ENCODE peak calls at places on chromosomes 3 and 15, in six cellular contexts. Y is MM.1S, O is brain microvascular endothelial cell, D is epithelial cell of esophagus, U is foreskin fibroblast, T is kidney. R is an unnamed sample.

GRCh38 chr3:196995646-196996355 is 27.2 kb upstream of the PIGZ start:
- DNase-seq in Y (no peak), O (no peak), D (no peak), U (no peak), T (peak), R (no peak)

GRCh38 chr15:80234883-80235282 is 17.1 kb downstream of the CTXND1 start:
- DNase-seq in Y (peak), O (no peak), D (peak), U (no peak), T (no peak), R (no peak)

GRCh38 chr3:42052132-42052866 is 38.9 kb upstream of the TRAK1 start:
- DNase-seq in Y (no peak), O (peak), D (peak), U (peak), T (no peak), R (no peak)

GRCh38 chr3:23183731-23184130 is 19.4 kb upstream of the UBE2E2 start:
- DNase-seq in Y (peak), O (peak), D (peak), U (peak), T (no peak), R (no peak)

GRCh38 chr3:176293277-176293676 is 904.0 kb downstream of the TBL1XR1 start:
- DNase-seq in Y (no peak), O (no peak), D (no peak), U (peak), T (no peak), R (no peak)

GRCh38 chr3:135556184-135556583 is 409.3 kb upstream of the PPP2R3A start:
- DNase-seq in Y (no peak), O (no peak), D (no peak), U (peak), T (no peak), R (no peak)

GRCh38 chr3:161500057-161500836 is 3.6 kb downstream of the OTOL1 start:
- DNase-seq in Y (no peak), O (no peak), D (peak), U (no peak), T (no peak), R (no peak)

GRCh38 chr3:32602206-32602605 is 31.5 kb upstream of the DYNC1LI1 start:
- DNase-seq in Y (no peak), O (no peak), D (no peak), U (no peak), T (no peak), R (no peak)

GRCh38 chr15:36688310-36689102 is 109.1 kb downstream of the CDIN1 start:
- DNase-seq in Y (no peak), O (peak), D (peak), U (peak), T (no peak), R (no peak)

GRCh38 chr15:100926971-100927756 is 8.0 kb downstream of the LRRK1 start:
- DNase-seq in Y (no peak), O (no peak), D (no peak), U (no peak), T (no peak), R (no peak)

GRCh38 chr3:14947105-14947885 is at the start of gene NR2C2:
- DNase-seq in Y (peak), O (peak), D (peak), U (peak), T (peak), R (peak)

GRCh38 chr15:56149071-56149470 is 94.6 kb downstream of the RFX7 start:
- DNase-seq in Y (no peak), O (no peak), D (peak), U (no peak), T (no peak), R (no peak)

GRCh38 chr15:50145451-50145872 is 26.4 kb upstream of the ATP8B4 start:
- DNase-seq in Y (peak), O (peak), D (peak), U (peak), T (no peak), R (peak)

GRCh38 chr3:44434834-44435510 is 42.5 kb downstream of the ZNF445 start:
- DNase-seq in Y (no peak), O (no peak), D (no peak), U (no peak), T (no peak), R (no peak)

GRCh38 chr3:193829781-193830180 is 236.8 kb downstream of the OPA1 start:
- DNase-seq in Y (no peak), O (peak), D (peak), U (peak), T (no peak), R (no peak)

GRCh38 chr3:31476209-31476608 is 56.5 kb upstream of the STT3B start:
- DNase-seq in Y (no peak), O (no peak), D (no peak), U (no peak), T (no peak), R (no peak)

GRCh38 chr15:27133244-27133643 is 162.3 kb downstream of the GABRG3 start:
- DNase-seq in Y (no peak), O (no peak), D (no peak), U (no peak), T (no peak), R (no peak)

GRCh38 chr3:109569121-109569520 is 231.8 kb upstream of the DPPA4 start:
- DNase-seq in Y (no peak), O (no peak), D (no peak), U (no peak), T (no peak), R (no peak)

GRCh38 chr3:190319660-190320059 is 2.6 kb downstream of the CLDN1 start:
- DNase-seq in Y (no peak), O (no peak), D (peak), U (no peak), T (no peak), R (no peak)

GRCh38 chr3:39515681-39516441 is 48.4 kb downstream of the MOBP start:
- DNase-seq in Y (no peak), O (no peak), D (no peak), U (no peak), T (no peak), R (no peak)

GRCh38 chr3:134319894-134320293 is 54.4 kb downstream of the AMOTL2 start:
- DNase-seq in Y (no peak), O (no peak), D (no peak), U (no peak), T (no peak), R (no peak)

GRCh38 chr3:13711911-13712650 is 163.2 kb downstream of the FBLN2 start:
- DNase-seq in Y (no peak), O (no peak), D (no peak), U (no peak), T (no peak), R (no peak)

GRCh38 chr3:140898340-140899180 is 43.1 kb upstream of the SLC25A36 start:
- DNase-seq in Y (peak), O (peak), D (peak), U (peak), T (no peak), R (peak)

GRCh38 chr3:141370065-141370533 is 1.8 kb downstream of the ZBTB38 start:
- DNase-seq in Y (peak), O (peak), D (peak), U (peak), T (no peak), R (no peak)

GRCh38 chr3:124261301-124261700 is 269.4 kb upstream of the ROPN1 start:
- DNase-seq in Y (no peak), O (no peak), D (peak), U (no peak), T (no peak), R (no peak)

GRCh38 chr3:20648921-20649381 is 462.9 kb upstream of the SGO1 start:
- DNase-seq in Y (no peak), O (peak), D (no peak), U (peak), T (no peak), R (peak)

GRCh38 chr3:30188713-30189112 is 417.7 kb upstream of the TGFBR2 start:
- DNase-seq in Y (no peak), O (peak), D (peak), U (no peak), T (no peak), R (no peak)

DNA sequence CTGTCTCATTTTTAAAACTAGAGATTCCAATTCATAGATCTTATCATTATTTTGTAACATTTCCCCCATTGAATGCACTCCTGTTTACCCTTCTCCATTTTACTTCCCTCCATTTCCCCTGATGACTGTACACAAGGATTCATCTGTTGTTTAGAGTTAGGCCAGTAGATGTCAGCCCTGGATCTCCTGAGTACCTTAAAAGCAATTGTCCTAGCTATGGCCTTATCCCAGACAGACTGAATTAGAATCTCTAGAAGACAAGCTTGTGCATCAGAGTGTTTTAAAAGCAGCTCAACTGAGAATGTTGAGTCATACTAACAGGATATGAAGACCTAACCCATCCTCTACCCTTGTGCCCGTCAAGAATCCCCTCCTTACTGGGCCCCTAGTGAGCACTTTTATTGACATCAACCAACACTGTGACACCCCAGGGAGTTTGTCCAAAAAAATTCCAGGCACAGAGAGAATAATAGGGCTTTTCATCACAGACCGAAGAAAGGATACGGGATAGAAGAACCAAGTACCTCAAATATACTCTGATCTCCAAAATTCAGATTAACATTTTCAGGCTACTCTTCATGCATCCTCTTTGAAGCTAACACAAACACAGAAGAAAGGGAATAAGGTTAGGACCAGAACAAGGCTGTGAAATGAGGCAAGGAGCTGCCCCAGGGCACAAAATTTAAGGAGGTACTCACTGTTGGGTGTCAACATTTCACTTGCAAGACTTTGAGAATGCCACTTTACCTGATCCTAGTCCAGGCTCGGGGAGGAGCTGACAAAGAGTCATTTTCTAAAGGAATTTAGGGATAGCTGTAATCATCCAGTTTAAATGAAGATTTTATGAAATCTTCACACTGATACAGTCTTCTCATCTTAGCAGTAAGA is 17.1 kb downstream of the ZBED2 start:
- DNase-seq in Y (peak), O (peak), D (peak), U (peak), T (no peak), R (peak)
- TF ChIP-seq CTCF in Y (peak), O (peak), D (peak), U (peak), T (peak), R (peak)

DNA sequence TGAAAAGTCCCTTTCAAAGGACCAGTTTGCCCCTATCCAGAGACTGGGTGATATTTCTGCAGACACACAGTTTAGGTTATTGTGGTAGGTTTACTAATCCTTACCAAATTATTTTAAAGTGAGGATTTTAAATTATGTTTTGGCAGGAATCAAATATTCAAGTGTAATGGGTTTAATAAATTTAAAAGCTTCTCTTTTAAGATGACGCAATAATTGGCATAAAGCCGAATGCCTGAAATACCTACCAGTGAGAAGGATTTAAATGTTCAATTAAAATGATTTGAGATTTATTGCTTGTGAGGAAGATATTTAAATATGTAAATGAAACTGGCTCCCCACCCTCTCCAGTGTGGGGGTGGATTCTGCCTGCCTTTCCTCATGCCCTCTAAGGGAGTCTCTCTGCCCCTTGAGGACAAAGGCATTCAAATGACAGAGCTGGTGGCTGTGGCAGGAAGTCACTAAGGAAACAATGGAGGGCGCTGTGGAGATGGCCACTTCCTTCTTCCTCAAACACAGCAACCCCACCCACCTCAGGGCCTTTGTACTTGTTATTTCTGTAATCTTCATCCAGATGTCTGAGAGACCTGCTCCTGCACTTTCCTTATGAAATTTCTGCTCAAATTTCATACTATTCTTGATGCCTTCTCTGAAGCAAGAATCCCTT is 131.7 kb downstream of the TNIK start:
- DNase-seq in Y (no peak), O (no peak), D (peak), U (no peak), T (peak), R (no peak)
- TF ChIP-seq CTCF in Y (peak), O (peak), D (no peak), U (no peak), T (no peak), R (peak)

DNA sequence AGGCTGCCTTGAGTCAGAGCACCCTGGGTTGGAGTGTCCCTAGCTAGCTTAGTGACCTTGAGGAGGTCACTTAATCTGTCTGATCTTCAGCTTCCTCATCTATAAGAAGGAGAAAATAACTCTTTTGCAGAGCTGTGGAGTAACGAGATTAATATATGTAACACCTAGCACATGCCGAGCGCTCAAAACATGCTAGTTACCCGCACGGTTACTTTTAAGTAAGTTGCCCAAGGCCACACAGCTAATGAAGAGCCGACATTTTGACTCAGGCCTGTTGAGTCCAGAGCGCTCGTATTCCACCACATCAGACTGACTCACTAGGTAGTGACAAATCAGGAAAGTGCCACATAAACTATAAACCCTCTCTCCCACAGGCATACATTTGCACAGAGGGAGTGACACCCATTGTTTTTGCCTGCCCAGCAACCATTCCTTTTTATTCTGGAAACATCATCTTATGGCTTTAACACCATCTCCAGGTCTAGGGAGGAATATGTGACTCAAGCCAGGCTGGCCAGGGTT is 42.4 kb downstream of the BHLHE40 start:
- DNase-seq in Y (no peak), O (peak), D (peak), U (peak), T (no peak), R (no peak)
- TF ChIP-seq CTCF in Y (no peak), O (no peak), D (no peak), U (no peak), T (no peak), R (no peak)

DNA sequence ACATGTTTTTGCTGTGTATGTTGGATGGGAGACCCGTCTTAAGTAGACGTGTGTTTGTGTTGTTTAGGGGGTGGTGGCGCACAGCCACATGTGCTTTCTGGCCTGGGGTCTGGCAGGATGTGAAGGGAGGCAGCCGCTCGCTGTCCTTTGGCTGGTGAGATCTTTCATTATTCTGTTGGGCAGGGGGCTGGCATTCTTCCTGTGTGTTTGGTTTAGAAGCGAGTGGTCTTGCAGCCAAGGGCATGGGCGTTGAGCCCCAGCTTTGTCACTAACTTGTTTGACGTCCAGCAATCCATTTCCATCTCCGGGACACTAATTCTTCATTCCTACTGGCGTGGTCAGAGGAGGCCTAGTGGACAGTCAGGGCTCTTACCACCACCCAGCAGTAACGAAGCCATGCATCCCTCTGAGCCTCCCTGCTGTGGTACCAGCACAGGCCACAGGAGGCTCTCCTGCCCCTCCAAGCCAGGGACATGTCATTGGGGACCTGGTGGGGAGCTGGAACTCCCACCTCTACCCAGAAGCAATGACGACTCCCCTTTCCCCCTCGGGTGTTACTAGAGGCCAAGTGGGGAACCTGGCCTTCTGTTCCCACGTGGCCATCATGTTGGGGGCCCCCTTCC is 10.7 kb downstream of the THSD4 start:
- DNase-seq in Y (no peak), O (peak), D (no peak), U (no peak), T (no peak), R (no peak)
- TF ChIP-seq CTCF in Y (peak), O (peak), D (peak), U (peak), T (no peak), R (no peak)

GRCh38 chr3:102741105-102741504 is 306.3 kb downstream of the ZPLD1 start:
- DNase-seq in Y (no peak), O (no peak), D (peak), U (no peak), T (no peak), R (no peak)
- TF ChIP-seq CTCF in Y (no peak), O (no peak), D (peak), U (no peak), T (no peak), R (no peak)

GRCh38 chr3:143950810-143951209 is 20.8 kb upstream of the DIPK2A start:
- DNase-seq in Y (no peak), O (no peak), D (no peak), U (no peak), T (no peak), R (no peak)

GRCh38 chr3:143952569-143953069 is 19.0 kb upstream of the DIPK2A start:
- DNase-seq in Y (peak), O (no peak), D (no peak), U (no peak), T (no peak), R (no peak)

GRCh38 chr3:143955113-143955512 is 16.5 kb upstream of the DIPK2A start:
- DNase-seq in Y (no peak), O (no peak), D (no peak), U (no peak), T (no peak), R (no peak)

GRCh38 chr3:143956858-143957257 is 14.8 kb upstream of the DIPK2A start:
- DNase-seq in Y (peak), O (no peak), D (no peak), U (no peak), T (no peak), R (no peak)

GRCh38 chr3:143951351-143951971 is 20.2 kb upstream of the DIPK2A start:
- DNase-seq in Y (peak), O (peak), D (peak), U (no peak), T (no peak), R (no peak)
- TF ChIP-seq CTCF in Y (peak), O (peak), D (peak), U (peak), T (peak), R (peak)

GRCh38 chr3:49132073-49132436 is 795 bp downstream of the LAMB2 start:
- DNase-seq in Y (no peak), O (no peak), D (no peak), U (no peak), T (no peak), R (no peak)

GRCh38 chr3:49135499-49135898 is 2.6 kb upstream of the LAMB2 start:
- DNase-seq in Y (no peak), O (no peak), D (no peak), U (no peak), T (no peak), R (no peak)

GRCh38 chr3:49133226-49133951 is 539 bp upstream of the LAMB2 start:
- DNase-seq in Y (no peak), O (peak), D (peak), U (peak), T (peak), R (peak)

GRCh38 chr3:49132437-49133225 is at the start of gene LAMB2:
- DNase-seq in Y (no peak), O (peak), D (peak), U (peak), T (peak), R (peak)

DNA sequence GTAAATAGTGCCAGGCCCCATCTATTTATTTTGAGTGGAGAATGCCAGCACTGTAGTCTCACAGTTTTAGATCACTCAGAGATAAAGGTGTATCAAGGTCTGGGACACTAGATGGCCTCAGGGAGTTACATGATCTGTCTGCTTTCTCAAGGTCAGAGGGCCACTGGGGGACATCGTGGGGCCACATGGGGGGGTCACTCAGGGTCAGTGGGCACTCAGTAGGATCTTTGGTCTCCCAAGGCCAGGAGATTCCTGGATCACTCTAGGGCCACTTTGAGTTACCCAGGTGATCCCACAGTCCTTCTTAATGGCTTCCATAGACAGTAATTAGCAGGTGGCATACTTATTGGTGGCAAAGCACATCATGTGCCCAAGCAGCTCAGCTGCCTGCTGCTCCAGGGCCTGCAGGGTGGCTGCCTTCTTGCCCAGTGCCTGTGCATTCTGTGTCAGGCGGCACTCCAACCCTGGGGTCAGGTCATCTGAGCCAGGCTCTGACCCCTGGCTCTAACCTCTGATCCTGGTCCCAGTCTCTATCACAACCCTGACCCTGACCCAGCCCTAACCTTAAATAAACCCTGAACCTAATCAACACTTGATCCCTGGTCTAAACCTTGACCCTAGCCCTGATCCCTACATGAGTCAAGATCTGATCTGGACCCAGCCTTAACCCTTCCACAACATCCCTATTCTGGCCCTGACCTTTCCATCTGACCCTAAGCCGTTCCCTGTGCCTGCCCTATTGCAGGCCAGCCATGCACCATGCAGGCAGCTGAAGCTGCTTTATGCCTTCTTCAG is 1.8 kb upstream of the LAMB2 start:
- DNase-seq in Y (no peak), O (no peak), D (no peak), U (no peak), T (no peak), R (no peak)
- TF ChIP-seq CTCF in Y (no peak), O (no peak), D (no peak), U (no peak), T (no peak), R (no peak)